ENCODE peak calls at places on chromosomes 5 and 9, in six cellular contexts. One of them, this sample, is unnamed.

GRCh38 chr9:127721391-127721821 is 5.5 kb downstream of the TTC16 start:
- DNase-seq in posterior cingulate gyrus: no peak
- DNase-seq in SJSA1: no peak
- DNase-seq in AG04450: no peak
- DNase-seq in right atrium auricular region: no peak
- DNase-seq in activated CD4-positive, alpha-beta T cell treated with anti-CD3 and anti-CD28 coated beads for 1 hour: no peak
- DNase-seq in this sample: no peak

GRCh38 chr9:20292002-20292401 is 330.3 kb downstream of the MLLT3 start:
- DNase-seq in SJSA1: peak
- DNase-seq in AG04450: no peak
- DNase-seq in activated CD4-positive, alpha-beta T cell treated with anti-CD3 and anti-CD28 coated beads for 1 hour: no peak
- DNase-seq in right atrium auricular region: no peak
- DNase-seq in posterior cingulate gyrus: no peak
- DNase-seq in this sample: no peak

GRCh38 chr5:58849151-58849550 is 266.3 kb downstream of the RAB3C start:
- DNase-seq in SJSA1: no peak
- DNase-seq in activated CD4-positive, alpha-beta T cell treated with anti-CD3 and anti-CD28 coated beads for 1 hour: no peak
- DNase-seq in posterior cingulate gyrus: no peak
- DNase-seq in right atrium auricular region: no peak
- DNase-seq in AG04450: no peak
- DNase-seq in this sample: no peak

GRCh38 chr5:172768098-172768572 is 2.9 kb downstream of the DUSP1 start:
- DNase-seq in SJSA1: no peak
- DNase-seq in activated CD4-positive, alpha-beta T cell treated with anti-CD3 and anti-CD28 coated beads for 1 hour: no peak
- DNase-seq in right atrium auricular region: no peak
- DNase-seq in posterior cingulate gyrus: no peak
- DNase-seq in AG04450: no peak
- DNase-seq in this sample: no peak

GRCh38 chr5:180090769-180091546 is 19.4 kb upstream of the RNF130 start:
- DNase-seq in right atrium auricular region: no peak
- DNase-seq in activated CD4-positive, alpha-beta T cell treated with anti-CD3 and anti-CD28 coated beads for 1 hour: no peak
- DNase-seq in AG04450: no peak
- DNase-seq in SJSA1: no peak
- DNase-seq in posterior cingulate gyrus: no peak
- DNase-seq in this sample: no peak

GRCh38 chr5:170939178-170939577 is 77.4 kb downstream of the RANBP17 start:
- DNase-seq in AG04450: no peak
- DNase-seq in activated CD4-positive, alpha-beta T cell treated with anti-CD3 and anti-CD28 coated beads for 1 hour: no peak
- DNase-seq in SJSA1: no peak
- DNase-seq in posterior cingulate gyrus: no peak
- DNase-seq in right atrium auricular region: no peak
- DNase-seq in this sample: no peak

GRCh38 chr5:126488362-126489065 is 65.3 kb downstream of the GRAMD2B start:
- DNase-seq in SJSA1: no peak
- DNase-seq in activated CD4-positive, alpha-beta T cell treated with anti-CD3 and anti-CD28 coated beads for 1 hour: no peak
- DNase-seq in AG04450: no peak
- DNase-seq in posterior cingulate gyrus: no peak
- DNase-seq in right atrium auricular region: no peak
- DNase-seq in this sample: no peak

GRCh38 chr5:149641000-149641576 is 59.8 kb downstream of the ARHGEF37 start:
- DNase-seq in SJSA1: no peak
- DNase-seq in activated CD4-positive, alpha-beta T cell treated with anti-CD3 and anti-CD28 coated beads for 1 hour: no peak
- DNase-seq in right atrium auricular region: no peak
- DNase-seq in posterior cingulate gyrus: no peak
- DNase-seq in AG04450: no peak
- DNase-seq in this sample: no peak

GRCh38 chr9:127598839-127599549 is 13.1 kb upstream of the STXBP1 start:
- DNase-seq in SJSA1: no peak
- DNase-seq in activated CD4-positive, alpha-beta T cell treated with anti-CD3 and anti-CD28 coated beads for 1 hour: no peak
- DNase-seq in AG04450: no peak
- DNase-seq in posterior cingulate gyrus: no peak
- DNase-seq in right atrium auricular region: no peak
- DNase-seq in this sample: no peak

GRCh38 chr5:168766038-168766700 is 187.0 kb upstream of the PANK3 start:
- DNase-seq in right atrium auricular region: no peak
- DNase-seq in activated CD4-positive, alpha-beta T cell treated with anti-CD3 and anti-CD28 coated beads for 1 hour: no peak
- DNase-seq in posterior cingulate gyrus: no peak
- DNase-seq in AG04450: no peak
- DNase-seq in SJSA1: no peak
- DNase-seq in this sample: no peak

GRCh38 chr5:76137887-76138542 is 54.8 kb downstream of the SV2C start:
- DNase-seq in AG04450: no peak
- DNase-seq in posterior cingulate gyrus: no peak
- DNase-seq in activated CD4-positive, alpha-beta T cell treated with anti-CD3 and anti-CD28 coated beads for 1 hour: no peak
- DNase-seq in right atrium auricular region: no peak
- DNase-seq in SJSA1: no peak
- DNase-seq in this sample: no peak

GRCh38 chr9:115237383-115238087 is 119.6 kb upstream of the TNC start:
- DNase-seq in right atrium auricular region: peak
- DNase-seq in posterior cingulate gyrus: no peak
- DNase-seq in AG04450: no peak
- DNase-seq in SJSA1: no peak
- DNase-seq in activated CD4-positive, alpha-beta T cell treated with anti-CD3 and anti-CD28 coated beads for 1 hour: no peak
- DNase-seq in this sample: no peak

GRCh38 chr9:21968331-21969010 is 25.7 kb downstream of the CDKN2A start:
- DNase-seq in right atrium auricular region: no peak
- DNase-seq in AG04450: no peak
- DNase-seq in posterior cingulate gyrus: no peak
- DNase-seq in activated CD4-positive, alpha-beta T cell treated with anti-CD3 and anti-CD28 coated beads for 1 hour: no peak
- DNase-seq in SJSA1: no peak
- DNase-seq in this sample: no peak

GRCh38 chr5:131198625-131199024 is 27.9 kb downstream of the LYRM7 start:
- DNase-seq in SJSA1: no peak
- DNase-seq in activated CD4-positive, alpha-beta T cell treated with anti-CD3 and anti-CD28 coated beads for 1 hour: no peak
- DNase-seq in AG04450: no peak
- DNase-seq in right atrium auricular region: no peak
- DNase-seq in posterior cingulate gyrus: no peak
- DNase-seq in this sample: no peak

GRCh38 chr5:72328172-72328571 is 8.0 kb downstream of the PTCD2 start:
- DNase-seq in SJSA1: no peak
- DNase-seq in AG04450: no peak
- DNase-seq in posterior cingulate gyrus: peak
- DNase-seq in right atrium auricular region: no peak
- DNase-seq in activated CD4-positive, alpha-beta T cell treated with anti-CD3 and anti-CD28 coated beads for 1 hour: no peak
- DNase-seq in this sample: no peak

GRCh38 chr5:15069407-15069905 is 197.9 kb upstream of the ANKH start:
- DNase-seq in AG04450: no peak
- DNase-seq in activated CD4-positive, alpha-beta T cell treated with anti-CD3 and anti-CD28 coated beads for 1 hour: no peak
- DNase-seq in right atrium auricular region: no peak
- DNase-seq in SJSA1: no peak
- DNase-seq in posterior cingulate gyrus: no peak
- DNase-seq in this sample: no peak

This sample was measured in T-helper 2 cell.